ENCODE peak calls at places on chromosomes 11 and 22, in five cellular contexts. A is ecto neural progenitor cell, M is iris pigment epithelial cell, V is T-helper 9 cell, H is CD14-positive monocyte. F is an unnamed sample.

GRCh38 chr11:111966678-111967077 is 29.5 kb downstream of the DIXDC1 start:
- DNase-seq in H (no peak), M (no peak), A (no peak), V (no peak), F (no peak)

GRCh38 chr11:92765965-92766371 is 203.5 kb upstream of the MTNR1B start:
- DNase-seq in V (no peak), M (no peak), H (no peak), A (peak), F (no peak)

GRCh38 chr22:49983148-49984042 is 22.8 kb downstream of the PIM3 start:
- DNase-seq in A (peak), V (peak), H (no peak), M (no peak), F (no peak)

GRCh38 chr11:16632295-16633200 is 105.9 kb upstream of the C11orf58 start:
- DNase-seq in H (no peak), A (peak), V (no peak), M (peak), F (peak)

GRCh38 chr22:33707581-33707980 is 212.7 kb downstream of the LARGE1 start:
- DNase-seq in H (no peak), V (no peak), M (no peak), A (no peak), F (no peak)

GRCh38 chr11:116312560-116313340 is 460.0 kb downstream of the BUD13 start:
- DNase-seq in V (no peak), H (no peak), M (peak), A (no peak), F (peak)

GRCh38 chr11:120209750-120210650 is 832 bp upstream of the OAF start:
- DNase-seq in V (no peak), M (peak), A (no peak), H (no peak), F (no peak)

GRCh38 chr11:120613264-120614226 is 102.0 kb downstream of the GRIK4 start:
- DNase-seq in H (no peak), V (no peak), M (no peak), A (no peak), F (no peak)

GRCh38 chr11:61854966-61855714 is 27.0 kb downstream of the FADS2 start:
- DNase-seq in A (no peak), M (no peak), V (no peak), H (no peak), F (no peak)

GRCh38 chr11:126159719-126160344 is 51.6 kb downstream of the RPUSD4 start:
- DNase-seq in H (no peak), A (peak), M (no peak), V (no peak), F (no peak)

GRCh38 chr11:116653206-116653605 is 119.6 kb downstream of the BUD13 start:
- DNase-seq in V (no peak), M (no peak), A (no peak), H (no peak), F (no peak)

GRCh38 chr22:25368271-25368670 is 148.8 kb downstream of the CRYBB2 start:
- DNase-seq in V (no peak), A (no peak), M (peak), H (no peak), F (peak)

GRCh38 chr22:44701824-44702478 is at the start of gene PRR5:
- DNase-seq in A (peak), V (peak), M (peak), H (peak), F (no peak)

GRCh38 chr11:101363706-101364275 is 220.0 kb downstream of the TRPC6 start:
- DNase-seq in M (no peak), A (no peak), V (no peak), H (no peak), F (no peak)

GRCh38 chr11:127919206-127920000 is 668.0 kb downstream of the ETS1 start:
- DNase-seq in M (peak), V (no peak), H (no peak), A (no peak), F (peak)

GRCh38 chr11:9069861-9070470 is 21.4 kb downstream of the SCUBE2 start:
- DNase-seq in A (peak), M (no peak), V (no peak), H (no peak), F (no peak)

GRCh38 chr22:46730568-46731245 is 7.3 kb downstream of the CERK start:
- DNase-seq in M (no peak), A (peak), V (no peak), H (no peak), F (no peak)

GRCh38 chr22:46734830-46735453 is 3.1 kb downstream of the CERK start:
- DNase-seq in V (peak), H (peak), A (peak), M (peak), F (no peak)

GRCh38 chr11:95231881-95232605 is 1.0 kb upstream of the SESN3 start:
- DNase-seq in V (peak), M (peak), A (peak), H (peak), F (peak)

GRCh38 chr11:128345316-128345715 is 242.0 kb downstream of the ETS1 start:
- DNase-seq in V (no peak), A (no peak), H (no peak), M (no peak), F (no peak)